ENCODE peak calls at places on chromosomes 11 and 22, in ten cellular contexts. A, D, W, E, H, F, Q, C, U and G are unnamed samples.

GRCh38 chr22:50341977-50342650 is 1.0 kb upstream of the PPP6R2 start:
- DNase-seq in A (peak; percentile 84), D (peak; percentile 90), W (peak; percentile 84), E (peak; percentile 61), H (peak; percentile 83), F (peak; percentile 74), Q (peak; percentile 89), C (peak; percentile 96), U (peak; percentile 87), G (peak; percentile 75)

GRCh38 chr22:28023774-28024173 is 104.7 kb upstream of the PITPNB start:
- DNase-seq in A (no peak), D (no peak), W (no peak), E (no peak), H (no peak), F (no peak), Q (no peak), C (no peak), U (peak; percentile 9), G (no peak)

GRCh38 chr11:130555251-130555841 is 106.9 kb downstream of the ADAMTS15 start:
- DNase-seq in A (no peak), D (peak; percentile 34), W (no peak), E (no peak), H (no peak), F (no peak), Q (no peak), C (no peak), U (no peak), G (no peak)

GRCh38 chr11:60915250-60915914 is 1.4 kb downstream of the TMEM109 start:
- DNase-seq in A (no peak), D (peak; percentile 75), W (peak; percentile 32), E (no peak), H (peak; percentile 47), F (peak; percentile 50), Q (peak; percentile 95), C (peak; percentile 94), U (peak; percentile 49), G (peak; percentile 50)

GRCh38 chr11:60942970-60943565 is 8.9 kb downstream of the SLC15A3 start:
- DNase-seq in A (peak; percentile 57), D (no peak), W (no peak), E (peak; percentile 76), H (no peak), F (no peak), Q (peak; percentile 75), C (no peak), U (no peak), G (no peak)

GRCh38 chr11:36034572-36035331 is 90.9 kb downstream of the LDLRAD3 start:
- DNase-seq in A (no peak), D (peak; percentile 90), W (no peak), E (no peak), H (no peak), F (no peak), Q (peak; percentile 92), C (no peak), U (no peak), G (peak; percentile 90)

GRCh38 chr11:129814244-129814992 is 1.2 kb upstream of the TMEM45B start:
- DNase-seq in A (no peak), D (no peak), W (no peak), E (no peak), H (peak; percentile 63), F (peak; percentile 64), Q (no peak), C (peak; percentile 6), U (no peak), G (no peak)

GRCh38 chr11:61494341-61495038 is 14.1 kb upstream of the LRRC10B start:
- DNase-seq in A (no peak), D (no peak), W (no peak), E (no peak), H (no peak), F (no peak), Q (no peak), C (no peak), U (peak; percentile 56), G (no peak)

GRCh38 chr11:110026823-110027626 is 66.2 kb upstream of the ZC3H12C start:
- DNase-seq in A (no peak), D (no peak), W (no peak), E (no peak), H (no peak), F (no peak), Q (no peak), C (no peak), U (no peak), G (peak; percentile 15)

GRCh38 chr11:116871248-116871647 is 33.8 kb upstream of the APOA1 start:
- DNase-seq in A (no peak), D (peak; percentile 69), W (no peak), E (no peak), H (no peak), F (no peak), Q (peak; percentile 92), C (no peak), U (no peak), G (peak; percentile 90)

GRCh38 chr22:25281675-25282345 is 62.4 kb downstream of the CRYBB2 start:
- DNase-seq in A (no peak), D (no peak), W (no peak), E (no peak), H (no peak), F (no peak), Q (no peak), C (peak; percentile 47), U (no peak), G (no peak)

GRCh38 chr11:106231591-106231990 is 154.1 kb downstream of the AASDHPPT start:
- DNase-seq in A (no peak), D (peak; percentile 21), W (no peak), E (no peak), H (no peak), F (no peak), Q (peak; percentile 50), C (peak; percentile 18), U (no peak), G (peak; percentile 13)

GRCh38 chr11:121889931-121890330 is 226.1 kb downstream of the BLID start:
- DNase-seq in A (no peak), D (no peak), W (no peak), E (no peak), H (no peak), F (no peak), Q (peak; percentile 92), C (no peak), U (no peak), G (peak; percentile 73)

GRCh38 chr22:31342389-31343125 is 3.6 kb downstream of the PATZ1 start:
- DNase-seq in A (no peak), D (no peak), W (no peak), E (no peak), H (no peak), F (no peak), Q (no peak), C (peak; percentile 47), U (no peak), G (no peak)

GRCh38 chr11:76655466-76656086 is 15.0 kb downstream of the LRRC32 start:
- DNase-seq in A (no peak), D (no peak), W (no peak), E (no peak), H (no peak), F (no peak), Q (no peak), C (no peak), U (no peak), G (no peak)

GRCh38 chr11:66850588-66851250 is 6.1 kb upstream of the LRFN4 start:
- DNase-seq in A (no peak), D (no peak), W (no peak), E (no peak), H (no peak), F (no peak), Q (no peak), C (no peak), U (no peak), G (no peak)

GRCh38 chr22:48718818-48719500 is 1108.7 kb downstream of the BRD1 start:
- DNase-seq in A (no peak), D (no peak), W (peak; percentile 17), E (no peak), H (no peak), F (no peak), Q (no peak), C (no peak), U (peak; percentile 0), G (no peak)

GRCh38 chr11:113563766-113564165 is 88.6 kb upstream of the DRD2 start:
- DNase-seq in A (no peak), D (no peak), W (no peak), E (no peak), H (no peak), F (no peak), Q (peak; percentile 53), C (no peak), U (no peak), G (no peak)

GRCh38 chr22:38843716-38844660 is at the start of gene NPTXR:
- DNase-seq in A (peak; percentile 60), D (peak; percentile 63), W (peak; percentile 65), E (peak; percentile 74), H (peak; percentile 37), F (no peak), Q (peak; percentile 42), C (peak; percentile 89), U (peak; percentile 54), G (peak; percentile 31)

GRCh38 chr11:66291303-66291705 is 390 bp upstream of the TMEM151A start:
- DNase-seq in A (no peak), D (no peak), W (peak; percentile 54), E (peak; percentile 14), H (no peak), F (no peak), Q (no peak), C (no peak), U (no peak), G (no peak)